ENCODE peak calls at places on chromosome 20, in five cellular contexts. P is heart left ventricle, L is hepatocyte, R is dorsolateral prefrontal cortex, T is uterus. W is an unnamed sample.

GRCh38 chr20:58815448-58815847 is 35.3 kb downstream of the GNAS-AS1 start:
- DNase-seq in P (no peak), L (no peak), R (no peak), T (no peak), W (no peak)

GRCh38 chr20:54208492-54209044 is 681 bp downstream of the PFDN4 start:
- DNase-seq in P (no peak), L (peak), R (no peak), T (no peak), W (peak)

GRCh38 chr20:51366155-51366886 is 176.2 kb downstream of the NFATC2 start:
- DNase-seq in P (peak), L (peak), R (no peak), T (peak), W (peak)

GRCh38 chr20:51119914-51120313 is 97.0 kb upstream of the KCNG1 start:
- DNase-seq in P (no peak), L (no peak), R (no peak), T (no peak), W (no peak)

GRCh38 chr20:54350415-54350814 is 125.0 kb upstream of the DOK5 start:
- DNase-seq in P (no peak), L (no peak), R (no peak), T (no peak), W (peak)

GRCh38 chr20:41141153-41141815 is 3.9 kb downstream of the PLCG1 start:
- DNase-seq in P (peak), L (no peak), R (no peak), T (no peak), W (peak)

GRCh38 chr20:25042531-25043498 is 15.1 kb downstream of the ACSS1 start:
- DNase-seq in P (peak), L (no peak), R (no peak), T (no peak), W (no peak)

GRCh38 chr20:5056801-5057599 is 55.7 kb upstream of the SLC23A2 start:
- DNase-seq in P (no peak), L (no peak), R (no peak), T (no peak), W (peak)

GRCh38 chr20:12595841-12596240 is 412.9 kb upstream of the SPTLC3 start:
- DNase-seq in P (no peak), L (no peak), R (no peak), T (no peak), W (no peak)

GRCh38 chr20:5608104-5608447 is 142.1 kb upstream of the SHLD1 start:
- DNase-seq in P (no peak), L (no peak), R (no peak), T (no peak), W (no peak)

GRCh38 chr20:59299961-59300340 is 460 bp upstream of the EDN3 start:
- DNase-seq in P (no peak), L (peak), R (no peak), T (no peak), W (no peak)

GRCh38 chr20:63771046-63771707 is 31.6 kb downstream of the SLC2A4RG start:
- DNase-seq in P (peak), L (no peak), R (no peak), T (no peak), W (no peak)

GRCh38 chr20:41546535-41546934 is 71.6 kb downstream of the CHD6 start:
- DNase-seq in P (no peak), L (no peak), R (no peak), T (no peak), W (no peak)

GRCh38 chr20:24790746-24791283 is 158.3 kb upstream of the CST7 start:
- DNase-seq in P (no peak), L (no peak), R (no peak), T (no peak), W (no peak)

GRCh38 chr20:53395188-53395923 is 198.3 kb downstream of the ZNF217 start:
- DNase-seq in P (no peak), L (no peak), R (no peak), T (no peak), W (no peak)

GRCh38 chr20:19021406-19022117 is 190.9 kb upstream of the SLC24A3 start:
- DNase-seq in P (no peak), L (no peak), R (no peak), T (no peak), W (no peak)

GRCh38 chr20:17648782-17649730 is 33.0 kb downstream of the RRBP1 start:
- DNase-seq in P (no peak), L (no peak), R (no peak), T (peak), W (no peak)

GRCh38 chr20:1509237-1509636 is 18.0 kb upstream of the SIRPB2 start:
- DNase-seq in P (no peak), L (peak), R (peak), T (no peak), W (peak)

GRCh38 chr20:35296101-35296554 is 3.9 kb upstream of the FAM83C start:
- DNase-seq in P (peak), L (no peak), R (no peak), T (no peak), W (no peak)

GRCh38 chr20:41276317-41276751 is 41.2 kb downstream of the ZHX3 start:
- DNase-seq in P (no peak), L (no peak), R (peak), T (no peak), W (no peak)

GRCh38 chr20:37323985-37324384 is 22.0 kb upstream of the SRC start:
- DNase-seq in P (no peak), L (no peak), R (no peak), T (no peak), W (peak)

GRCh38 chr20:58086763-58087566 is 141.5 kb downstream of the ANKRD60 start:
- DNase-seq in P (no peak), L (peak), R (peak), T (no peak), W (peak)

GRCh38 chr20:43590036-43590391 is 723 bp upstream of the IFT52 start:
- DNase-seq in P (no peak), L (no peak), R (peak), T (peak), W (no peak)

GRCh38 chr20:58547527-58548475 is 32.6 kb upstream of the APCDD1L start:
- DNase-seq in P (no peak), L (no peak), R (no peak), T (no peak), W (peak)

GRCh38 chr20:57657537-57658446 is 37.6 kb upstream of the ZBP1 start:
- DNase-seq in P (peak), L (no peak), R (peak), T (peak), W (no peak)

GRCh38 chr20:23049201-23049932 is at the start of gene THBD:
- DNase-seq in P (peak), L (peak), R (no peak), T (peak), W (peak)

GRCh38 chr20:36435799-36436541 is 105.3 kb upstream of the MYL9 start:
- DNase-seq in P (peak), L (peak), R (peak), T (peak), W (peak)

GRCh38 chr20:1376453-1377270 is 16.2 kb downstream of the FKBP1A start:
- DNase-seq in P (no peak), L (no peak), R (no peak), T (no peak), W (no peak)

GRCh38 chr20:50694379-50695143 is 3.2 kb upstream of the RIPOR3 start:
- DNase-seq in P (no peak), L (no peak), R (no peak), T (no peak), W (no peak)

GRCh38 chr20:64106435-64106961 is 867 bp downstream of the NPBWR2 start:
- DNase-seq in P (no peak), L (no peak), R (no peak), T (no peak), W (no peak)

GRCh38 chr20:1900321-1900791 is 5.1 kb downstream of the SIRPA start:
- DNase-seq in P (peak), L (peak), R (peak), T (peak), W (peak)

GRCh38 chr20:5183731-5184474 is 57.1 kb downstream of the CDS2 start:
- DNase-seq in P (no peak), L (no peak), R (no peak), T (no peak), W (no peak)

GRCh38 chr20:35547319-35547718 is 5.4 kb downstream of the ERGIC3 start:
- DNase-seq in P (no peak), L (no peak), R (no peak), T (no peak), W (no peak)

GRCh38 chr20:32516583-32516982 is 68.5 kb downstream of the NOL4L start:
- DNase-seq in P (no peak), L (no peak), R (no peak), T (no peak), W (no peak)
- H3K27ac ChIP-seq in P (no peak), L (no peak), R (peak), T (no peak), W (no peak)

GRCh38 chr20:62272200-62272599 is 30.6 kb upstream of the ADRM1 start:
- DNase-seq in P (peak), L (no peak), R (no peak), T (no peak), W (no peak)
- TF ChIP-seq CTCF in P (no peak), L (no peak), R (no peak), T (no peak), W (no peak)

GRCh38 chr20:45354423-45355208 is 6.4 kb upstream of the SDC4 start:
- DNase-seq in P (no peak), L (no peak), R (no peak), T (no peak), W (peak)
- H3K4me3 ChIP-seq in P (no peak), L (no peak), R (no peak), T (no peak), W (no peak)

DNA sequence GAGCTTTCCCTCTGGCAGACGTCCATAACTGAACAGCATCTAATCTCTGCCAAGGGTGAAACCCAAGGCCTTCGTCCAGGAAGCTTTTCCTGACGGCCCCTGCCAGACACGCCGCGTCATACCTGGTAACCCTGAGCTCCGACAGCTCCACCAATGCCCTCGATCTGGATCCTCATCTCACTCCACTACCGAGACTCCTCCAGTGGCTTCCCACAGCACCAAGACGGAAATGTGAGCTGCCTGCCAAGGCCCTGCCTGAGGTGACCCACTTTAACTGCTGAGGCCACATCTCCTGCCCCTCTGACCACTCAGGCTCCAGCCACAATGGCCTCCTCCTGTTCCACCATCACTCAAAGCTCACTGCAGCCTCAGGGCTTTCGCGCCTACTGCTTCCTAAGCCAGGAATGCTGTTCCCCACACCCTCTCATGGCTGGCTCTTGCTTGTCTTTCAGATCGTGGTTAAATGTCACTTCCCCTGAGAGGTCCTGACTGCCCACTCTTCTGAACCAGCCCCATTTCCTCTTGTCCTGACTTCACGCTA is 143.2 kb downstream of the PREX1 start:
- DNase-seq in P (no peak), L (no peak), R (no peak), T (no peak), W (no peak)
- H3K27ac ChIP-seq in P (no peak), L (no peak), R (peak), T (no peak), W (no peak)

DNA sequence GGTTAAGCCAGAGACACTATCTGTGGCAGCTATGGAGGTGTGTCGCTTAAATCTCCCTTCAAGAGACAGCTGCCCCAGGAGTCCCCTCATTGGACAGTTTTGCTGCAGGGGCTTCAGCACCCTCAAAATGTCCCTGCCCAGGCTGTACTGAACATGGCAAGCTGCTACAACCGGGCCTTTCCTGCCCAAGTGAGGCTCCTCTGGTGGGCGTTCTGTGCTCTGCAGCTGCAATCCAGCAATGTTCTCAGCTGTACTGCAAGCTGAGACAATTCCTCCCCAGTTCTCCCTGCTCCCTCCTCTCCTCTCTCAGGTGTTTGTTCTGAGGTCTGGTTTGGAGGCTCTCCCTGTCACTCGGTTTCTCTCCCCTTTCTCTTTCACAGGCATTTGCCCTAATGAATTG is 190.8 kb upstream of the LAMP5 start:
- DNase-seq in P (no peak), L (peak), R (no peak), T (no peak), W (no peak)
- TF ChIP-seq CTCF in P (peak), L (peak), R (peak), T (no peak), W (peak)